ENCODE peak calls at places on chromosomes 7 and 10, in six cellular contexts. One of them, this sample, is unnamed. For H3K27me3, the result is how much of the 10 kb centered on the place peaks cover.

GRCh38 chr7:132739271-132739955 is 163.1 kb upstream of the PLXNA4 start:
- DNase-seq in IMR-90: peak
- DNase-seq in vagina: no peak
- DNase-seq in sigmoid colon: no peak
- DNase-seq in ovary: peak
- DNase-seq in uterus: no peak
- DNase-seq in this sample: no peak

GRCh38 chr10:133474027-133474426 is 20.3 kb downstream of the SCART1 start:
- DNase-seq in ovary: no peak
- DNase-seq in sigmoid colon: no peak
- DNase-seq in uterus: no peak
- DNase-seq in vagina: no peak
- DNase-seq in IMR-90: no peak
- DNase-seq in this sample: no peak

GRCh38 chr10:3887404-3887803 is 102.4 kb upstream of the KLF6 start:
- DNase-seq in vagina: no peak
- DNase-seq in sigmoid colon: peak
- DNase-seq in uterus: no peak
- DNase-seq in IMR-90: no peak
- DNase-seq in ovary: no peak
- DNase-seq in this sample: no peak

GRCh38 chr7:81402227-81402626 is 367.6 kb downstream of the HGF start:
- DNase-seq in uterus: no peak
- DNase-seq in IMR-90: no peak
- DNase-seq in vagina: no peak
- DNase-seq in sigmoid colon: no peak
- DNase-seq in ovary: no peak
- DNase-seq in this sample: no peak

GRCh38 chr7:157523371-157523765 is 186.6 kb downstream of the DNAJB6 start:
- DNase-seq in ovary: no peak
- DNase-seq in vagina: no peak
- DNase-seq in IMR-90: no peak
- DNase-seq in sigmoid colon: peak
- DNase-seq in uterus: no peak
- DNase-seq in this sample: no peak

GRCh38 chr10:92816106-92816505 is 32.2 kb upstream of the EXOC6 start:
- DNase-seq in sigmoid colon: no peak
- DNase-seq in IMR-90: peak
- DNase-seq in uterus: no peak
- DNase-seq in ovary: no peak
- DNase-seq in vagina: no peak
- DNase-seq in this sample: no peak

GRCh38 chr10:31961675-31962074 is 33.0 kb upstream of the ARHGAP12 start:
- DNase-seq in ovary: no peak
- DNase-seq in sigmoid colon: no peak
- DNase-seq in IMR-90: peak
- DNase-seq in uterus: no peak
- DNase-seq in vagina: no peak
- DNase-seq in this sample: no peak

GRCh38 chr10:113735913-113736312 is 15.6 kb upstream of the PLEKHS1 start:
- DNase-seq in ovary: no peak
- DNase-seq in vagina: no peak
- DNase-seq in IMR-90: no peak
- DNase-seq in uterus: no peak
- DNase-seq in sigmoid colon: no peak
- DNase-seq in this sample: peak

GRCh38 chr10:71999360-72000072 is 35.3 kb downstream of the CHST3 start:
- DNase-seq in IMR-90: peak
- DNase-seq in ovary: peak
- DNase-seq in sigmoid colon: peak
- DNase-seq in vagina: no peak
- DNase-seq in uterus: peak
- DNase-seq in this sample: no peak

GRCh38 chr7:70846208-70846607 is 285.7 kb upstream of the GALNT17 start:
- DNase-seq in vagina: no peak
- DNase-seq in ovary: no peak
- DNase-seq in uterus: no peak
- DNase-seq in IMR-90: no peak
- DNase-seq in sigmoid colon: no peak
- DNase-seq in this sample: no peak

DNA sequence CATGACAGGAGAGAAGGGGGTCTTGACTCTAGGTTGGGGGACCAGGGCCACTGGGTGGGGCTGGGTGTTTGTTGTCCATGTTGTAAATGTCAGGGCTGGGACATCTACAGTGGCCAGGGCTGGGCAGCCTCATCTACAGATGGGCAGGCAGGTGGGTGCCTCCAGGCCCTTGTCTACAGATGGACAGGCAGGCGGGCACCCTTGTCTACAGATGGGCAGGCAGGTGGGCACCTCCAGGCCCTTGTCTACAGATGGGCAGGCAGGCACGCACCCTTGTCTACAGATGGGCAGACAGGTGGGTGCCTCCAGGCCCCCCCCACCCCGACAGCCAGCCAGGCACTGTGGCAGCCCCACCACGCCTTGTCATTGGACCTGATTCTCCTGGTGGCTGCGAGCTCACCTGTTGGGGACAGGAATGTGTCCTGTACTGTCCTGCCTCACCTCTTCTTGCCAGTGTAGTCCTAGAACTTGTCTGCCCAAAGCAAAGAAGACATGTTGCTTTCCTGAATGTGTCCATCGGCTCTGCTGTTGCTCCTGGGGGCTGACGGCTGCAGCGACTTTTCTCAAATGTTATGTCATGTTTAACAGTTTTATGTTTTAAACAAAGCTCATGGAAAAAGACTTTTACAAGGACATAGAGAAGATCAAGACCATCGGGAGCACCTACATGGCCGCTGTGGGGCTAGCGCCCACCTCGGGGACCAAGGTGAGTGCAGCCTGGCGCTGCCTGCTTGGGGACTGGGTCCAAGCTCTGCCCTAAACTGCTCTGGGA is 129.9 kb downstream of the ADCY1 start:
- DNase-seq in IMR-90: no peak
- DNase-seq in uterus: no peak
- DNase-seq in sigmoid colon: no peak
- DNase-seq in ovary: no peak
- DNase-seq in vagina: peak
- DNase-seq in this sample: no peak
- H3K27me3 ChIP-seq in IMR-90: under half
- H3K27me3 ChIP-seq in uterus: under half
- H3K27me3 ChIP-seq in sigmoid colon: under half
- H3K27me3 ChIP-seq in ovary: under half
- H3K27me3 ChIP-seq in vagina: under half
- H3K27me3 ChIP-seq in this sample: under half

GRCh38 chr10:125084191-125085186 is 75.9 kb downstream of the CTBP2 start:
- DNase-seq in vagina: no peak
- DNase-seq in uterus: peak
- DNase-seq in sigmoid colon: peak
- DNase-seq in IMR-90: peak
- DNase-seq in ovary: peak
- DNase-seq in this sample: no peak
- TF ChIP-seq CTCF in vagina: no peak
- TF ChIP-seq CTCF in uterus: no peak
- TF ChIP-seq CTCF in sigmoid colon: no peak
- TF ChIP-seq CTCF in IMR-90: peak
- TF ChIP-seq CTCF in ovary: no peak
- TF ChIP-seq CTCF in this sample: no peak

GRCh38 chr7:44638611-44639557 is 32.5 kb downstream of the OGDH start:
- DNase-seq in sigmoid colon: peak
- DNase-seq in uterus: peak
- DNase-seq in IMR-90: peak
- DNase-seq in ovary: peak
- DNase-seq in vagina: no peak
- DNase-seq in this sample: peak
- TF ChIP-seq POLR2A in sigmoid colon: no peak
- TF ChIP-seq POLR2A in uterus: no peak
- TF ChIP-seq POLR2A in IMR-90: no peak
- TF ChIP-seq POLR2A in ovary: no peak
- TF ChIP-seq POLR2A in vagina: no peak
- TF ChIP-seq POLR2A in this sample: no peak

DNA sequence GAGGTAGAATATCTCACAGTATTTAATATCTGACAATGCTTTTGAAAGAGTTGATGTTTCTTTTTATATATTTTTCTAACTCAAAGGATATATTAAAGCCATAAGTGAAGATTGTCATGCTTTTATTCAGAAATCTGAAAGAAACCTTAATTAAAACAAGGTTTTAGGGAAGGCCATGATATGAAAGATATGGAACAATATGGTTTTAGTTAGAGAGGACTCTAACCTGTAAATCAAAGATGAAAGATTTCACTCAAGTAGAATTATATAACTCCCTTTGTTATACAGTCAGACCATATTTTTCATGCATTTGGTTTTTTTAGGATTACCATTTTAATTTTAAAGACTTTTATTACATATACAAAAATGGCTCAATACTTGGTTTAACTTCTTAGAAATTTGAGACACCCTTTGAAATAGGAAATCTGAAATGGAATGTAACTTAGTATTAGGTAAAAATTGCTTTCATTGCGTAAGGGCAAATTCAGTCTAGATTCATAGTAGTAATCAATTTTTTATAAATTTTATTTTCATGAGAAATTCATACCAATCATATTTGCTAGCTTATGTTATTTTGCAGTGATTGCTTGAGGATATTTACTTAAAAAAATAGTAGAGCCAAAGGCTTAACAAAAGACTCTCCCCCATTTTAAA is 119.8 kb downstream of the TWIST1 start:
- DNase-seq in sigmoid colon: no peak
- DNase-seq in vagina: no peak
- DNase-seq in ovary: no peak
- DNase-seq in IMR-90: no peak
- DNase-seq in uterus: no peak
- DNase-seq in this sample: no peak
- H3K27me3 ChIP-seq in sigmoid colon: under half
- H3K27me3 ChIP-seq in vagina: under half
- H3K27me3 ChIP-seq in ovary: under half
- H3K27me3 ChIP-seq in IMR-90: under half
- H3K27me3 ChIP-seq in uterus: under half
- H3K27me3 ChIP-seq in this sample: under half